ENCODE peak calls at places on chromosomes 6 and 20, in five cellular contexts. One of them, this sample, is unnamed.

GRCh38 chr20:59933849-59934585 is 580 bp upstream of the SYCP2 start:
- DNase-seq in Daoy: peak; percentile 76
- DNase-seq in NT2/D1: no peak
- DNase-seq in mesenchymal stem cell: peak; percentile 69
- DNase-seq in GM23248: peak; percentile 87
- DNase-seq in this sample: peak; percentile 87

GRCh38 chr20:3246682-3247081 is 7.7 kb upstream of the SLC4A11 start:
- DNase-seq in Daoy: no peak
- DNase-seq in NT2/D1: no peak
- DNase-seq in mesenchymal stem cell: no peak
- DNase-seq in GM23248: no peak
- DNase-seq in this sample: no peak

GRCh38 chr6:9316831-9317230 is 881.5 kb upstream of the SLC35B3 start:
- DNase-seq in Daoy: no peak
- DNase-seq in NT2/D1: no peak
- DNase-seq in mesenchymal stem cell: no peak
- DNase-seq in GM23248: peak; percentile 8
- DNase-seq in this sample: no peak

GRCh38 chr6:107230024-107230423 is 114.7 kb upstream of the BEND3 start:
- DNase-seq in Daoy: no peak
- DNase-seq in NT2/D1: no peak
- DNase-seq in mesenchymal stem cell: peak; percentile 32
- DNase-seq in GM23248: no peak
- DNase-seq in this sample: no peak

GRCh38 chr6:145483191-145483996 is 251.9 kb downstream of the EPM2A start:
- DNase-seq in Daoy: no peak
- DNase-seq in NT2/D1: no peak
- DNase-seq in mesenchymal stem cell: no peak
- DNase-seq in GM23248: no peak
- DNase-seq in this sample: no peak

GRCh38 chr6:76774750-76775396 is 688.4 kb downstream of the HTR1B start:
- DNase-seq in Daoy: no peak
- DNase-seq in NT2/D1: no peak
- DNase-seq in mesenchymal stem cell: no peak
- DNase-seq in GM23248: no peak
- DNase-seq in this sample: no peak

GRCh38 chr6:35087361-35088280 is 53.5 kb downstream of the TCP11 start:
- DNase-seq in Daoy: no peak
- DNase-seq in NT2/D1: no peak
- DNase-seq in mesenchymal stem cell: no peak
- DNase-seq in GM23248: no peak
- DNase-seq in this sample: no peak

GRCh38 chr6:36098920-36099647 is 31.2 kb upstream of the MAPK13 start:
- DNase-seq in Daoy: no peak
- DNase-seq in NT2/D1: no peak
- DNase-seq in mesenchymal stem cell: peak; percentile 45
- DNase-seq in GM23248: no peak
- DNase-seq in this sample: no peak

GRCh38 chr20:49948809-49949507 is 12.8 kb downstream of the RNF114 start:
- DNase-seq in Daoy: peak; percentile 93
- DNase-seq in NT2/D1: no peak
- DNase-seq in mesenchymal stem cell: peak; percentile 94
- DNase-seq in GM23248: peak; percentile 92
- DNase-seq in this sample: no peak

GRCh38 chr6:137867685-137868509 is 838 bp downstream of the TNFAIP3 start:
- DNase-seq in Daoy: peak; percentile 57
- DNase-seq in NT2/D1: no peak
- DNase-seq in mesenchymal stem cell: peak; percentile 54
- DNase-seq in GM23248: peak; percentile 53
- DNase-seq in this sample: no peak

GRCh38 chr20:41654884-41655283 is 36.7 kb upstream of the CHD6 start:
- DNase-seq in Daoy: no peak
- DNase-seq in NT2/D1: no peak
- DNase-seq in mesenchymal stem cell: peak; percentile 5
- DNase-seq in GM23248: peak; percentile 27
- DNase-seq in this sample: no peak

GRCh38 chr6:54031194-54031593 is 80.0 kb upstream of the MLIP start:
- DNase-seq in Daoy: no peak
- DNase-seq in NT2/D1: no peak
- DNase-seq in mesenchymal stem cell: no peak
- DNase-seq in GM23248: no peak
- DNase-seq in this sample: no peak

GRCh38 chr6:41726876-41727275 is 8.5 kb downstream of the TFEB start:
- DNase-seq in Daoy: no peak
- DNase-seq in NT2/D1: no peak
- DNase-seq in mesenchymal stem cell: no peak
- DNase-seq in GM23248: no peak
- DNase-seq in this sample: no peak

GRCh38 chr20:57258055-57258454 is 8.4 kb downstream of the BMP7 start:
- DNase-seq in Daoy: no peak
- DNase-seq in NT2/D1: no peak
- DNase-seq in mesenchymal stem cell: no peak
- DNase-seq in GM23248: no peak
- DNase-seq in this sample: peak; percentile 85

GRCh38 chr6:25006565-25007001 is 70.8 kb upstream of the RIPOR2 start:
- DNase-seq in Daoy: no peak
- DNase-seq in NT2/D1: no peak
- DNase-seq in mesenchymal stem cell: peak; percentile 68
- DNase-seq in GM23248: peak; percentile 62
- DNase-seq in this sample: no peak

GRCh38 chr6:32854376-32855178 is 585 bp downstream of the PSMB9 start:
- DNase-seq in Daoy: peak; percentile 70
- DNase-seq in NT2/D1: no peak
- DNase-seq in mesenchymal stem cell: peak; percentile 68
- DNase-seq in GM23248: peak; percentile 71
- DNase-seq in this sample: no peak

GRCh38 chr20:51423810-51424209 is 118.7 kb downstream of the NFATC2 start:
- DNase-seq in Daoy: no peak
- DNase-seq in NT2/D1: peak; percentile 95
- DNase-seq in mesenchymal stem cell: peak; percentile 29
- DNase-seq in GM23248: no peak
- DNase-seq in this sample: no peak

GRCh38 chr6:7050911-7051779 is 56.6 kb upstream of the RREB1 start:
- DNase-seq in Daoy: peak; percentile 94
- DNase-seq in NT2/D1: no peak
- DNase-seq in mesenchymal stem cell: peak; percentile 84
- DNase-seq in GM23248: peak; percentile 78
- DNase-seq in this sample: peak; percentile 41

This sample was measured in HAP-1.